ENCODE peak calls at places on chromosomes 4 and X, in nine cellular contexts. U is tibial nerve; D is cardiac muscle cell; X is CD8-positive, alpha-beta T cell; Q is aorta; T is uterus; Z is esophagus muscularis mucosa; K is BE2C; R is endodermal cell. C is an unnamed sample.

GRCh38 chr4:98568896-98569663 is 89.3 kb downstream of the TSPAN5 start:
- DNase-seq in U (no peak), R (no peak), Q (no peak), T (no peak), Z (peak; percentile 68), K (no peak), X (no peak), D (no peak), C (no peak)

GRCh38 chrX:56068274-56068758 is 163.8 kb upstream of the KLF8 start:
- DNase-seq in R (peak; percentile 26), U (no peak), X (no peak), Q (no peak), T (no peak), Z (no peak), K (no peak), D (no peak), C (no peak)

GRCh38 chrX:121308276-121308805 is 260.9 kb downstream of the GLUD2 start:
- DNase-seq in U (no peak), D (peak; percentile 24), Z (no peak), X (no peak), R (peak; percentile 60), T (peak; percentile 14), Q (no peak), K (no peak), C (peak; percentile 13)

GRCh38 chrX:96756491-96756890 is 71.8 kb downstream of the DIAPH2 start:
- DNase-seq in U (no peak), X (no peak), D (no peak), Z (no peak), K (no peak), T (no peak), R (no peak), Q (no peak), C (no peak)

GRCh38 chr4:38078590-38079381 is 118.6 kb downstream of the PTTG2 start:
- DNase-seq in Z (no peak), R (no peak), Q (no peak), U (no peak), K (no peak), D (no peak), T (no peak), X (no peak), C (no peak)

GRCh38 chr4:169582706-169583105 is 29.7 kb downstream of the NEK1 start:
- DNase-seq in R (no peak), Q (no peak), Z (no peak), X (no peak), K (no peak), T (no peak), U (no peak), D (no peak), C (no peak)

GRCh38 chr4:77310931-77311330 is 153.9 kb downstream of the CCNG2 start:
- DNase-seq in T (no peak), D (no peak), K (no peak), Q (no peak), X (no peak), Z (no peak), R (no peak), U (no peak), C (no peak)

GRCh38 chr4:7172946-7173345 is 19.4 kb upstream of the SORCS2 start:
- DNase-seq in U (peak; percentile 9), T (peak; percentile 8), D (no peak), R (no peak), Z (no peak), X (no peak), Q (no peak), K (no peak), C (peak; percentile 7)

GRCh38 chr4:13215560-13215959 is 268.6 kb downstream of the RAB28 start:
- DNase-seq in Z (no peak), D (no peak), Q (no peak), T (no peak), X (no peak), R (no peak), U (no peak), K (no peak), C (no peak)

GRCh38 chr4:52588097-52588496 is 71.0 kb downstream of the USP46 start:
- DNase-seq in Q (peak; percentile 54), Z (peak; percentile 74), U (no peak), R (peak; percentile 88), D (peak; percentile 66), X (no peak), K (peak; percentile 53), T (peak; percentile 27), C (peak; percentile 58)

GRCh38 chrX:47898024-47898423 is 61.3 kb downstream of the ZNF81 start:
- DNase-seq in U (no peak), Q (no peak), D (no peak), X (no peak), T (no peak), Z (no peak), R (peak; percentile 42), K (no peak), C (peak; percentile 8)

GRCh38 chr4:70734168-70734954 is 12.6 kb downstream of the RUFY3 start:
- DNase-seq in T (no peak), D (peak; percentile 18), U (no peak), R (no peak), X (peak; percentile 19), K (no peak), Z (no peak), Q (no peak), C (no peak)

DNA sequence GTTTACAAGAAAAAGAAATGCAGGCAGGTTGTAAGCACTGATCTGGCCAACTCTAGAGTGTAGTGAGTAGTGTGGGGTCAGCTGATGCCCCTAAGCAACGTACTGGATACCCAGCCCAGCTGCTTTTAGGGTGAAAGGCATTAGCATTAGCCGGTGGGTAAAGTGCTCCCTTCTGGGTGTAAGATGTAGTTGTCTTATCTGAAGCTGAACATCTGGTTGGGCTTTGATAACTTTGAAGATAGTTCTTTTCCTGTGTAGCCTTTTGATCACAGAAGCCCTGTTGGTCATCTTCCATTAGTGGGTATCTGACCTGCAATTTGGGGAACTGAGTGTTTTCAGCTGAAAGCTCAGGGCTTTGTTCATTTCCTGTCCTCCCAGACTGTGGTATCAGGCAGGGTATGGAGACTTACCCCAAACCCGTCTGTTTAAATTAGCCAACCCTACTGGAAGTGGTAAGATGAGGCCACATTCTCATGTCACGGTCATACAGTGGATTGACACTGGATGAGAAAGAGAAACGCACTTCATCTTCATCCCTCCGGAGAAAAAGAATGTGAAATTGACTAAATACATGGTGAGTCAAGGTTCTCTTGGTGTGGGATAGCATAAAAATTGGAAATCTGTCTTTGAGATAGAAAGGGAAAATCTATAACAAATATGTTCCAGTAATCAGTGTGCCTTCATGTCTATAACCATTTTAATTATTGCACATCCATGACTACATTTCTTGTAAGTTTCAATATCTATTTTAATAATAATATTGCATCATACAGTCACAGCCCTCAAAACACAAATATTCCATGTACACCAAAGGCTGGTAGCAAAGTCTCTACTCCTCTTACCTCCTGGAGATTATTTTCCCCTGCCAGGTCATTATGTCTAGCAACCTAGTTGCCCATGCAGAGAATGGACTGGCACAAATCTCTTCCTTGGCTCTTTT is 8.7 kb downstream of the RHOH start:
- DNase-seq in T (no peak), D (no peak), Z (no peak), K (no peak), U (no peak), Q (no peak), R (no peak), X (no peak), C (no peak)
- H3K4me3 ChIP-seq in T (no peak overlapping the region), D (no peak overlapping the region), Z (no peak overlapping the region), K (no peak overlapping the region), U (no peak overlapping the region), Q (no peak overlapping the region), R (no peak overlapping the region), X (peak overlapping the region; percentile 30), C (no peak overlapping the region)

DNA sequence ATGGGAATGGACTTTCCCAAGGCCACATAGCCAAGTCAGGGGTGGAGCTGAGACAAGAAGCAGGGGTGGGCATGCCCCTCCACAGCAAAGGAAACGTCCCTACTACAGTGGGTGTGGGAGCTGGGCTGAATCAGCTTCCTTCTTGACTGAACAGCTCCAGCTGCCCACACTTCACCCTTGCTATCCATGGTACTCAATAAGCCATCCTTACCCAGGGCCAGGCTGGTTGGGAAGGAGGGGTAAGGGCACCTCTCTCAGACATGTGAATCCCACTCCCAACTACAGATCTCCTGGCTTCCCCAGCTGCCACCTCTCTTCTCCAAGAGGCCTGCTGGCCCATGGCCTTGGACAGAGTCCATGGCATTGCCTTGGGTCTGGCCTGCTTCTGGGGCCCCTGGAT is 21.0 kb downstream of the LAS1L start:
- DNase-seq in D (no peak), K (no peak), U (no peak), Z (no peak), T (no peak), Q (no peak), X (no peak), R (no peak), C (no peak)
- H3K36me3 ChIP-seq in D (no peaks in the 10 kb centered on the region), K (peaks cover 6% of the 10 kb centered on the region), U (no peaks in the 10 kb centered on the region), Z (no peaks in the 10 kb centered on the region), T (no peaks in the 10 kb centered on the region), Q (no peaks in the 10 kb centered on the region), X (peaks cover 9% of the 10 kb centered on the region), R (peaks cover 34% of the 10 kb centered on the region), C (peaks cover 11% of the 10 kb centered on the region)

DNA sequence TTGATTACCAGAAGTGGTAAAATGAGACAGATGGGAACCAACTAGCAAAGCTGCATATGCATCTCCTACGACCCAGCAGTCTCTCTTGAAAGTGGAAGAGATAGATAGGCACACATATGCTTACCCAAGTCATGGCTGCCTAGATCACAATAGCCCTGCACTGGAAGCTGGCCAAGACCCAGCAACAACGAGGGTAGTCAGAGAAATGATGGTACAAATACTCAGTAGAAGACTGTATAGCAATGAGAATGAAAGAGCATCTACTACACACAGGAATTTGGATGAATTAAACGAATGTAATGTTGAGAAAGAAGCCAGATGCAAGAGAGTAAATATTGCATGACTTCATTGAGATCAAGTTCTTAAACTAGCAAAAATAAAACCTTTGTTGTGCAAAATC is 100.3 kb upstream of the FAT1 start:
- DNase-seq in D (no peak), R (no peak), Q (no peak), T (no peak), X (no peak), Z (no peak), K (no peak), U (no peak), C (no peak)
- H3K27me3 ChIP-seq in D (no peaks in the 10 kb centered on the region), R (no peaks in the 10 kb centered on the region), Q (no peaks in the 10 kb centered on the region), T (no peaks in the 10 kb centered on the region), X (no peaks in the 10 kb centered on the region), Z (no peaks in the 10 kb centered on the region), K (no peaks in the 10 kb centered on the region), U (no peaks in the 10 kb centered on the region), C (no peaks in the 10 kb centered on the region)

GRCh38 chrX:21963736-21964135 is 23.2 kb downstream of the SMS start:
- DNase-seq in K (no peak), T (no peak), U (no peak), D (no peak), Z (no peak), Q (no peak), R (no peak), X (no peak), C (no peak)
- H3K4me3 ChIP-seq in K (no peak overlapping the region), T (no peak overlapping the region), U (no peak overlapping the region), D (no peak overlapping the region), Z (no peak overlapping the region), Q (no peak overlapping the region), R (no peak overlapping the region), X (no peak overlapping the region), C (no peak overlapping the region)

GRCh38 chrX:100913111-100913510 is 15.6 kb downstream of the XKRX start:
- DNase-seq in K (no peak), Z (no peak), D (no peak), R (no peak), X (no peak), Q (no peak), T (no peak), U (no peak), C (no peak)

GRCh38 chrX:100911731-100912130 is 17.0 kb downstream of the XKRX start:
- DNase-seq in U (no peak), R (no peak), K (no peak), Z (no peak), D (no peak), T (no peak), X (no peak), Q (no peak), C (no peak)
- H3K36me3 ChIP-seq in U (no peaks in the 10 kb centered on the region), R (no peaks in the 10 kb centered on the region), K (no peaks in the 10 kb centered on the region), Z (no peaks in the 10 kb centered on the region), D (no peaks in the 10 kb centered on the region), T (no peaks in the 10 kb centered on the region), X (no peaks in the 10 kb centered on the region), Q (no peaks in the 10 kb centered on the region), C (no peaks in the 10 kb centered on the region)

GRCh38 chr4:188328966-188329365 is 189.7 kb downstream of the TRIML1 start:
- DNase-seq in Q (no peak), Z (no peak), U (no peak), X (no peak), K (no peak), D (no peak), R (no peak), T (no peak), C (no peak)
- H3K27me3 ChIP-seq in Q (no peaks in the 10 kb centered on the region), Z (no peaks in the 10 kb centered on the region), U (no peaks in the 10 kb centered on the region), X (no peaks in the 10 kb centered on the region), K (no peaks in the 10 kb centered on the region), D (no peaks in the 10 kb centered on the region), R (no peaks in the 10 kb centered on the region), T (no peaks in the 10 kb centered on the region), C (no peaks in the 10 kb centered on the region)

C was measured in H7.